ENCODE peak calls at places on chromosomes 6 and 20, in seven cellular contexts. C, O, W, R, M, N and Q are unnamed samples.
A peak's percentile ranks its signal among the peaks of the same experiment; 100 is the strongest.

GRCh38 chr6:77326029-77326428 is 137.3 kb downstream of the HTR1B start:
- DNase-seq in R (no peak), W (no peak), M (no peak), C (no peak), O (no peak), N (no peak), Q (no peak)

GRCh38 chr20:46946796-46947195 is 52.2 kb downstream of the EYA2 start:
- DNase-seq in R (no peak), N (no peak), O (no peak), M (no peak), C (no peak), W (no peak), Q (no peak)

GRCh38 chr20:58192567-58192966 is 35.9 kb downstream of the ANKRD60 start:
- DNase-seq in N (peak; percentile 87), W (no peak), O (peak; percentile 38), R (peak; percentile 30), M (peak; percentile 75), C (no peak), Q (no peak)

GRCh38 chr6:161584051-161584450 is 310.2 kb upstream of the AGPAT4 start:
- DNase-seq in C (no peak), N (no peak), M (no peak), W (no peak), O (no peak), R (no peak), Q (no peak)

GRCh38 chr6:94636780-94637385 is 940.5 kb upstream of the MANEA start:
- DNase-seq in M (no peak), O (peak; percentile 13), N (peak; percentile 48), C (peak; percentile 32), W (no peak), R (no peak), Q (peak; percentile 19)

GRCh38 chr20:48139262-48140041 is 354.2 kb upstream of the SULF2 start:
- DNase-seq in N (no peak), M (no peak), O (no peak), C (no peak), R (peak; percentile 28), W (no peak), Q (no peak)

GRCh38 chr20:6665621-6666345 is 101.7 kb upstream of the BMP2 start:
- DNase-seq in M (no peak), W (no peak), N (no peak), R (no peak), O (no peak), C (peak; percentile 10), Q (no peak)

GRCh38 chr6:3135668-3136297 is 17.3 kb downstream of the BPHL start:
- DNase-seq in N (no peak), M (no peak), W (no peak), R (no peak), O (no peak), C (peak; percentile 81), Q (no peak)

GRCh38 chr20:1879934-1880333 is 15.3 kb upstream of the SIRPA start:
- DNase-seq in W (no peak), O (no peak), N (no peak), C (no peak), R (no peak), M (no peak), Q (no peak)

GRCh38 chr20:2387180-2387577 is 6.5 kb downstream of the TGM6 start:
- DNase-seq in C (peak; percentile 48), M (peak; percentile 73), W (peak; percentile 21), R (peak; percentile 59), O (peak; percentile 62), N (peak; percentile 86), Q (peak; percentile 39)

GRCh38 chr6:142275146-142276006 is 26.4 kb upstream of the ADGRG6 start:
- DNase-seq in W (no peak), M (no peak), O (no peak), N (no peak), C (no peak), R (no peak), Q (no peak)

GRCh38 chr6:125812394-125813231 is 21.9 kb downstream of the NCOA7 start:
- DNase-seq in W (no peak), O (no peak), M (no peak), R (peak; percentile 82), N (no peak), C (no peak), Q (no peak)

GRCh38 chr6:113103618-113104390 is 753.3 kb upstream of the MARCKS start:
- DNase-seq in W (no peak), M (no peak), N (no peak), R (no peak), C (no peak), O (peak; percentile 20), Q (no peak)

GRCh38 chr20:58716476-58717277 is 24.1 kb downstream of the NPEPL1 start:
- DNase-seq in C (peak; percentile 53), N (peak; percentile 46), W (no peak), O (no peak), R (no peak), M (peak; percentile 16), Q (no peak)

GRCh38 chr6:39824030-39824926 is 32.1 kb downstream of the DAAM2 start:
- DNase-seq in W (no peak), R (no peak), O (peak; percentile 28), M (peak; percentile 39), N (no peak), C (no peak), Q (no peak)

GRCh38 chr6:166637806-166638458 is 10.9 kb upstream of the RPS6KA2 start:
- DNase-seq in C (no peak), O (no peak), M (no peak), N (no peak), R (no peak), W (no peak), Q (no peak)
- TF ChIP-seq SP1 in C (no peak), O (no peak), M (no peak), N (no peak), R (no peak), W (no peak), Q (no peak)

GRCh38 chr6:32411943-32412342 is 5.0 kb upstream of the BTNL2 start:
- DNase-seq in O (no peak), R (no peak), N (no peak), M (no peak), W (no peak), C (no peak), Q (no peak)

GRCh38 chr6:32415521-32416019 is 8.6 kb upstream of the BTNL2 start:
- DNase-seq in O (peak; percentile 72), W (no peak), C (peak; percentile 61), R (peak; percentile 81), N (peak; percentile 89), M (peak; percentile 86), Q (peak; percentile 74)

GRCh38 chr6:32410906-32411305 is 3.9 kb upstream of the BTNL2 start:
- DNase-seq in N (no peak), C (no peak), W (no peak), M (no peak), R (no peak), O (no peak), Q (no peak)

GRCh38 chr6:32413427-32414047 is 6.6 kb upstream of the BTNL2 start:
- DNase-seq in M (peak; percentile 90), R (peak; percentile 82), O (peak; percentile 77), W (peak; percentile 40), C (peak; percentile 50), N (peak; percentile 91), Q (peak; percentile 69)

GRCh38 chr6:32416031-32416430 is 9.1 kb upstream of the BTNL2 start:
- DNase-seq in W (no peak), N (no peak), M (no peak), C (no peak), R (no peak), O (no peak), Q (no peak)
- TF ChIP-seq SP1 in W (no peak), N (no peak), M (no peak), C (no peak), R (no peak), O (no peak), Q (no peak)

DNA sequence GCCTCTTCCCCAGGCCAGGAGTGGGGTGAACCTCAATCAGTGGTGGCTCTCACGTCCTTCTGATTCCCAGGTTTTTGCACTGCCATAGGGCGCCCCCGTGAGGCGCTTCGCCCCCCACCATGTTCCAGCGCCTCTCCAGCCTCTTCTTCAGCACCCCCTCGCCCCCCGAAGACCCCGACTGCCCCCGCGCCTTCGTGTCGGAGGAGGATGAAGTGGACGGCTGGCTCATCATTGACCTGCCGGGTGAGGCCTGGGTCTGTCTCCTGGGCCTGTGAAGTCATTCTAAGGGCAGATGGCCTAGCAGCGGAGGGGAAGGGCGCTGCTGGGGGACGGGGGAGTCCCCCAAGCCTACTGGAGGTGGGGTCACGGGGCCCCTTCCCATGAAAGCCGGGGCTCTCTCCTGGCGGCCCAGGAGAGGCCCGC is 4.5 kb downstream of the TP53INP2 start:
- DNase-seq in O (peak; percentile 30), R (peak; percentile 74), C (no peak), W (no peak), N (peak; percentile 82), M (peak; percentile 77), Q (no peak)
- TF ChIP-seq SP1 in O (no peak), R (no peak), C (no peak), W (no peak), N (no peak), M (no peak), Q (no peak)

GRCh38 chr6:25486580-25486979 is 165.4 kb upstream of the SCGN start:
- DNase-seq in M (no peak), R (no peak), O (no peak), C (no peak), N (no peak), W (no peak), Q (no peak)
- TF ChIP-seq SP1 in M (no peak), R (no peak), O (no peak), C (no peak), N (no peak), W (no peak), Q (no peak)